ENCODE peak calls at places on chromosome 17, in five cellular contexts. One of them, this sample, is unnamed.

GRCh38 chr17:20114466-20114865 is 105.3 kb downstream of the SPECC1 start:
- DNase-seq in bronchial epithelial cell: peak
- DNase-seq in esophagus muscularis mucosa: no peak
- DNase-seq in CD8-positive, alpha-beta T cell: no peak
- DNase-seq in testis: no peak
- DNase-seq in this sample: no peak

GRCh38 chr17:37089998-37090397 is 141.2 kb downstream of the AATF start:
- DNase-seq in CD8-positive, alpha-beta T cell: peak
- DNase-seq in esophagus muscularis mucosa: no peak
- DNase-seq in bronchial epithelial cell: no peak
- DNase-seq in testis: no peak
- DNase-seq in this sample: peak

GRCh38 chr17:57782642-57783337 is 37.7 kb upstream of the CCDC182 start:
- DNase-seq in testis: no peak
- DNase-seq in esophagus muscularis mucosa: no peak
- DNase-seq in bronchial epithelial cell: no peak
- DNase-seq in CD8-positive, alpha-beta T cell: no peak
- DNase-seq in this sample: no peak

GRCh38 chr17:39400547-39401411 is 647 bp downstream of the FBXL20 start:
- DNase-seq in CD8-positive, alpha-beta T cell: peak
- DNase-seq in esophagus muscularis mucosa: no peak
- DNase-seq in testis: no peak
- DNase-seq in bronchial epithelial cell: peak
- DNase-seq in this sample: no peak

GRCh38 chr17:38705523-38705802 is 390 bp downstream of the MLLT6 start:
- DNase-seq in CD8-positive, alpha-beta T cell: no peak
- DNase-seq in testis: no peak
- DNase-seq in bronchial epithelial cell: no peak
- DNase-seq in esophagus muscularis mucosa: no peak
- DNase-seq in this sample: no peak

GRCh38 chr17:49226771-49227435 is 3.7 kb downstream of the PHOSPHO1 start:
- DNase-seq in esophagus muscularis mucosa: no peak
- DNase-seq in CD8-positive, alpha-beta T cell: no peak
- DNase-seq in testis: no peak
- DNase-seq in bronchial epithelial cell: no peak
- DNase-seq in this sample: no peak

GRCh38 chr17:2054740-2055493 is at the start of gene HIC1:
- DNase-seq in bronchial epithelial cell: peak
- DNase-seq in testis: peak
- DNase-seq in CD8-positive, alpha-beta T cell: peak
- DNase-seq in esophagus muscularis mucosa: peak
- DNase-seq in this sample: no peak

GRCh38 chr17:2233441-2233947 is 70.1 kb downstream of the SMG6 start:
- DNase-seq in CD8-positive, alpha-beta T cell: no peak
- DNase-seq in bronchial epithelial cell: no peak
- DNase-seq in testis: no peak
- DNase-seq in esophagus muscularis mucosa: no peak
- DNase-seq in this sample: no peak

GRCh38 chr17:47999612-48000011 is 28.7 kb downstream of the CDK5RAP3 start:
- DNase-seq in bronchial epithelial cell: peak
- DNase-seq in CD8-positive, alpha-beta T cell: no peak
- DNase-seq in testis: no peak
- DNase-seq in esophagus muscularis mucosa: no peak
- DNase-seq in this sample: no peak

GRCh38 chr17:20203761-20204263 is 194.7 kb downstream of the SPECC1 start:
- DNase-seq in CD8-positive, alpha-beta T cell: no peak
- DNase-seq in esophagus muscularis mucosa: no peak
- DNase-seq in bronchial epithelial cell: no peak
- DNase-seq in testis: no peak
- DNase-seq in this sample: no peak

GRCh38 chr17:2106308-2106707 is 51.4 kb downstream of the HIC1 start:
- DNase-seq in bronchial epithelial cell: no peak
- DNase-seq in testis: no peak
- DNase-seq in esophagus muscularis mucosa: no peak
- DNase-seq in CD8-positive, alpha-beta T cell: no peak
- DNase-seq in this sample: no peak

GRCh38 chr17:76445697-76446448 is 7.1 kb downstream of the UBE2O start:
- DNase-seq in bronchial epithelial cell: no peak
- DNase-seq in CD8-positive, alpha-beta T cell: no peak
- DNase-seq in testis: no peak
- DNase-seq in esophagus muscularis mucosa: no peak
- DNase-seq in this sample: no peak
- H3K4me3 ChIP-seq in bronchial epithelial cell: no peak
- H3K4me3 ChIP-seq in CD8-positive, alpha-beta T cell: no peak
- H3K4me3 ChIP-seq in testis: no peak
- H3K4me3 ChIP-seq in esophagus muscularis mucosa: no peak
- H3K4me3 ChIP-seq in this sample: no peak

GRCh38 chr17:44222112-44222869 is 2.8 kb upstream of the UBTF start:
- DNase-seq in bronchial epithelial cell: peak
- DNase-seq in CD8-positive, alpha-beta T cell: peak
- DNase-seq in testis: peak
- DNase-seq in esophagus muscularis mucosa: peak
- DNase-seq in this sample: no peak
- TF ChIP-seq CTCF in bronchial epithelial cell: no peak
- TF ChIP-seq CTCF in CD8-positive, alpha-beta T cell: no peak
- TF ChIP-seq CTCF in testis: peak
- TF ChIP-seq CTCF in esophagus muscularis mucosa: peak
- TF ChIP-seq CTCF in this sample: no peak

GRCh38 chr17:67243284-67243683 is 1.7 kb downstream of the HELZ start:
- DNase-seq in testis: no peak
- DNase-seq in esophagus muscularis mucosa: no peak
- DNase-seq in bronchial epithelial cell: no peak
- DNase-seq in CD8-positive, alpha-beta T cell: no peak
- DNase-seq in this sample: no peak
- H3K4me3 ChIP-seq in testis: no peak
- H3K4me3 ChIP-seq in esophagus muscularis mucosa: peak
- H3K4me3 ChIP-seq in bronchial epithelial cell: peak
- H3K4me3 ChIP-seq in CD8-positive, alpha-beta T cell: no peak
- H3K4me3 ChIP-seq in this sample: no peak

GRCh38 chr17:35390663-35391062 is 17.2 kb upstream of the SLFN11 start:
- DNase-seq in CD8-positive, alpha-beta T cell: no peak
- DNase-seq in testis: no peak
- DNase-seq in bronchial epithelial cell: peak
- DNase-seq in esophagus muscularis mucosa: no peak
- DNase-seq in this sample: no peak
- TF ChIP-seq CTCF in CD8-positive, alpha-beta T cell: no peak
- TF ChIP-seq CTCF in testis: no peak
- TF ChIP-seq CTCF in bronchial epithelial cell: no peak
- TF ChIP-seq CTCF in esophagus muscularis mucosa: no peak
- TF ChIP-seq CTCF in this sample: no peak